ENCODE peak calls at places on chromosomes 12 and 14, in eight cellular contexts. L is left ventricle myocardium inferior; H is psoas muscle; F is caudate nucleus; D is cardiac fibroblast; P is stimulated activated CD8-positive, alpha-beta memory T cell treated with anti-CD3 and anti-CD28 coated beads, Interleukin-4, amount 100 ng/mL, for 1 hour; A is non-pigmented ciliary epithelial cell; X is GM13976. V is an unnamed sample.
A peak's percentile ranks its signal among the peaks of the same experiment; 100 is the strongest.

GRCh38 chr12:19244312-19244711 is 114.8 kb downstream of the PLEKHA5 start:
- DNase-seq in A (no peak), H (no peak), L (no peak), P (no peak), F (no peak), X (no peak), D (no peak), V (peak; percentile 55)

GRCh38 chr12:53097564-53098353 is at the start of gene IGFBP6:
- DNase-seq in X (peak; percentile 70), H (peak; percentile 71), P (no peak), A (no peak), F (no peak), L (peak; percentile 78), D (peak; percentile 40), V (peak; percentile 83)

GRCh38 chr14:69107407-69108003 is 45.4 kb downstream of the DCAF5 start:
- DNase-seq in D (peak; percentile 82), H (no peak), F (no peak), L (no peak), X (peak; percentile 49), A (no peak), P (no peak), V (no peak)

GRCh38 chr12:119145367-119145766 is 33.4 kb upstream of the HSPB8 start:
- DNase-seq in D (no peak), A (no peak), X (no peak), F (no peak), H (no peak), L (no peak), P (no peak), V (no peak)

GRCh38 chr14:57495409-57495808 is 1.8 kb upstream of the CCDC198 start:
- DNase-seq in D (no peak), H (no peak), L (no peak), P (no peak), A (no peak), F (no peak), X (no peak), V (no peak)

GRCh38 chr12:62537544-62537943 is 70.9 kb downstream of the MON2 start:
- DNase-seq in A (peak; percentile 62), D (peak; percentile 92), H (no peak), X (no peak), L (no peak), P (no peak), F (no peak), V (no peak)

GRCh38 chr14:99157676-99158075 is 114.3 kb downstream of the BCL11B start:
- DNase-seq in P (no peak), D (no peak), L (no peak), F (no peak), H (no peak), A (no peak), X (no peak), V (no peak)

GRCh38 chr12:77204055-77204454 is 138.7 kb upstream of the E2F7 start:
- DNase-seq in A (no peak), X (no peak), L (no peak), P (no peak), F (no peak), D (peak; percentile 12), H (no peak), V (no peak)

GRCh38 chr12:76820888-76821482 is 57.1 kb downstream of the ZDHHC17 start:
- DNase-seq in L (no peak), X (no peak), P (no peak), A (peak; percentile 17), H (no peak), D (peak; percentile 56), F (no peak), V (peak; percentile 42)

GRCh38 chr14:100471451-100472093 is 115.6 kb downstream of the BEGAIN start:
- DNase-seq in L (no peak), A (no peak), H (peak; percentile 50), P (no peak), D (no peak), X (no peak), F (no peak), V (no peak)

GRCh38 chr14:21136024-21136423 is 19.8 kb downstream of the OR5AU1 start:
- DNase-seq in D (peak; percentile 26), H (no peak), P (no peak), L (no peak), X (peak; percentile 60), A (no peak), F (no peak), V (no peak)

GRCh38 chr12:55906056-55906455 is 21.6 kb downstream of the PYM1 start:
- DNase-seq in D (peak; percentile 78), P (no peak), F (no peak), L (no peak), A (peak; percentile 34), X (no peak), H (no peak), V (no peak)

GRCh38 chr12:121456551-121456950 is 56.6 kb downstream of the RNF34 start:
- DNase-seq in X (no peak), A (no peak), D (no peak), H (no peak), F (no peak), P (no peak), L (no peak), V (peak; percentile 44)

GRCh38 chr12:57620936-57621496 is 9.8 kb downstream of the ARHGEF25 start:
- DNase-seq in A (no peak), D (peak; percentile 9), L (no peak), X (peak; percentile 60), H (peak; percentile 24), F (no peak), P (no peak), V (no peak)

GRCh38 chr12:111412007-111412829 is 6.5 kb downstream of the SH2B3 start:
- DNase-seq in H (no peak), L (peak; percentile 51), F (no peak), X (no peak), A (no peak), P (no peak), D (no peak), V (no peak)

GRCh38 chr12:26275313-26276257 is 80.2 kb downstream of the SSPN start:
- DNase-seq in P (no peak), D (peak; percentile 51), X (no peak), F (no peak), L (no peak), H (no peak), A (no peak), V (no peak)

GRCh38 chr12:27555316-27555715 is 31.3 kb downstream of the PPFIBP1 start:
- DNase-seq in P (no peak), A (no peak), X (no peak), L (no peak), D (no peak), F (no peak), H (no peak), V (no peak)

GRCh38 chr14:77082356-77082755 is 15.7 kb upstream of the CIPC start:
- DNase-seq in L (no peak), X (no peak), H (no peak), A (no peak), F (no peak), D (no peak), P (no peak), V (no peak)

GRCh38 chr12:6934110-6934509 is 6.4 kb downstream of the ATN1 start:
- DNase-seq in A (no peak), D (peak; percentile 67), H (no peak), L (peak; percentile 54), X (no peak), F (no peak), P (no peak), V (no peak)

GRCh38 chr12:29253916-29254625 is 105.0 kb downstream of the FAR2 start:
- DNase-seq in P (no peak), X (no peak), H (no peak), L (no peak), F (no peak), D (no peak), A (no peak), V (no peak)